ENCODE peak calls at places on chromosome 7, in ten cellular contexts. G is mesothelial cell of epicardium; Z is T1000; Q is smooth muscle cell of the brain vasculature; W is central memory CD8-positive, alpha-beta T cell; X is Peyer's patch; S is OCI-LY7; F is HT1080; U is neuronal stem cell; M is activated T-helper 1 cell treated with Interleukin-2 at 50 U/mL for 16 hours. T is an unnamed sample.

GRCh38 chr7:141276031-141276430 is 202.2 kb downstream of the TMEM178B start:
- DNase-seq in G (no peak), Z (no peak), Q (no peak), W (no peak), X (no peak), S (no peak), F (peak), U (no peak), M (no peak), T (no peak)

GRCh38 chr7:54560726-54561125 is 18.6 kb downstream of the VSTM2A start:
- DNase-seq in G (no peak), Z (no peak), Q (no peak), W (no peak), X (no peak), S (no peak), F (no peak), U (no peak), M (no peak), T (no peak)

GRCh38 chr7:150357277-150357676 is 11.3 kb upstream of the REPIN1 start:
- DNase-seq in G (no peak), Z (no peak), Q (no peak), W (peak), X (no peak), S (no peak), F (no peak), U (no peak), M (peak), T (no peak)

GRCh38 chr7:100380180-100380579 is 6.9 kb downstream of the PILRA start:
- DNase-seq in G (no peak), Z (no peak), Q (no peak), W (no peak), X (no peak), S (no peak), F (no peak), U (no peak), M (no peak), T (no peak)

GRCh38 chr7:584122-584465 is 64.4 kb upstream of the PDGFA start:
- DNase-seq in G (no peak), Z (no peak), Q (no peak), W (peak), X (no peak), S (no peak), F (no peak), U (no peak), M (peak), T (no peak)

GRCh38 chr7:128937647-128938523 is at the start of gene IRF5:
- DNase-seq in G (no peak), Z (no peak), Q (no peak), W (no peak), X (peak), S (no peak), F (no peak), U (no peak), M (no peak), T (no peak)

GRCh38 chr7:142168746-142169145 is 57.2 kb downstream of the MGAM2 start:
- DNase-seq in G (no peak), Z (no peak), Q (no peak), W (no peak), X (no peak), S (no peak), F (no peak), U (no peak), M (no peak), T (no peak)

GRCh38 chr7:154911411-154911810 is 91.5 kb downstream of the PAXIP1 start:
- DNase-seq in G (no peak), Z (no peak), Q (no peak), W (no peak), X (no peak), S (no peak), F (no peak), U (no peak), M (no peak), T (no peak)

GRCh38 chr7:97019710-97020109 is 4.9 kb downstream of the DLX5 start:
- DNase-seq in G (no peak), Z (no peak), Q (no peak), W (no peak), X (no peak), S (no peak), F (no peak), U (peak), M (no peak), T (no peak)

GRCh38 chr7:81776159-81776558 is 6.3 kb upstream of the HGF start:
- DNase-seq in G (no peak), Z (no peak), Q (no peak), W (no peak), X (no peak), S (no peak), F (peak), U (no peak), M (no peak), T (no peak)

GRCh38 chr7:157848508-157849340 is 511.9 kb downstream of the DNAJB6 start:
- DNase-seq in G (no peak), Z (no peak), Q (no peak), W (no peak), X (no peak), S (no peak), F (no peak), U (no peak), M (no peak), T (no peak)